ENCODE peak calls at places on chromosome 21, in ten cellular contexts. N, L, J, U, S, D, F, C, B and Q are unnamed samples.

GRCh38 chr21:38388684-38389676 is 109.3 kb downstream of the ERG start:
- DNase-seq in U (no peak), S (no peak), C (no peak), F (no peak), L (no peak), D (no peak), J (no peak), N (no peak), B (no peak), Q (no peak)

GRCh38 chr21:44594406-44594916 is 2.2 kb upstream of the KRTAP10-6 start:
- DNase-seq in F (no peak), D (no peak), C (no peak), U (no peak), L (no peak), J (no peak), S (no peak), B (no peak), N (no peak), Q (no peak)

GRCh38 chr21:28705616-28706015 is 287.1 kb downstream of the LTN1 start:
- DNase-seq in J (no peak), U (peak; percentile 46), S (no peak), L (no peak), B (no peak), D (no peak), F (no peak), C (no peak), N (no peak), Q (no peak)

GRCh38 chr21:45293726-45294401 is 6.2 kb upstream of the POFUT2 start:
- DNase-seq in J (peak; percentile 79), N (no peak), B (no peak), L (no peak), F (no peak), U (no peak), C (peak; percentile 3), S (no peak), D (no peak), Q (no peak)

GRCh38 chr21:34336756-34337391 is 26.9 kb upstream of the KCNE2 start:
- DNase-seq in D (no peak), C (no peak), J (no peak), S (no peak), B (no peak), N (no peak), U (no peak), F (no peak), L (no peak), Q (no peak)

GRCh38 chr21:29335720-29336119 is 37.0 kb downstream of the BACH1 start:
- DNase-seq in S (no peak), J (no peak), B (no peak), U (peak; percentile 47), L (no peak), C (no peak), F (no peak), D (no peak), N (no peak), Q (no peak)

GRCh38 chr21:33015091-33015490 is 10.6 kb upstream of the OLIG2 start:
- DNase-seq in N (no peak), J (no peak), U (no peak), L (no peak), D (no peak), C (no peak), S (no peak), F (no peak), B (no peak), Q (no peak)

GRCh38 chr21:26842300-26842699 is 2.9 kb downstream of the ADAMTS1 start:
- DNase-seq in U (peak; percentile 79), S (no peak), N (no peak), F (no peak), J (peak; percentile 47), D (no peak), B (no peak), L (no peak), C (no peak), Q (no peak)

GRCh38 chr21:45874716-45875415 is 106.7 kb upstream of the COL6A1 start:
- DNase-seq in D (no peak), L (no peak), U (peak; percentile 97), C (no peak), F (no peak), S (peak; percentile 12), J (peak; percentile 76), B (no peak), N (peak; percentile 91), Q (peak; percentile 15)

GRCh38 chr21:44526096-44526997 is 13.6 kb downstream of the KRTAP10-1 start:
- DNase-seq in N (no peak), U (no peak), J (no peak), F (no peak), L (no peak), S (no peak), C (no peak), D (no peak), B (no peak), Q (no peak)

GRCh38 chr21:33860332-33860879 is 55.2 kb downstream of the ATP5PO start:
- DNase-seq in S (no peak), L (no peak), F (no peak), D (no peak), C (no peak), N (no peak), J (no peak), U (no peak), B (no peak), Q (no peak)

GRCh38 chr21:35252831-35253230 is 203.7 kb upstream of the RUNX1 start:
- DNase-seq in U (peak; percentile 80), J (no peak), S (no peak), N (no peak), L (no peak), B (no peak), C (no peak), D (peak; percentile 26), F (no peak), Q (no peak)

GRCh38 chr21:36784942-36785341 is 86.0 kb downstream of the SIM2 start:
- DNase-seq in C (no peak), N (no peak), B (no peak), S (no peak), D (no peak), U (no peak), F (no peak), L (no peak), J (no peak), Q (no peak)

GRCh38 chr21:31110430-31110829 is 72.2 kb upstream of the KRTAP19-8 start:
- DNase-seq in C (no peak), N (peak; percentile 78), D (no peak), L (no peak), S (no peak), F (no peak), U (no peak), B (no peak), J (no peak), Q (no peak)

GRCh38 chr21:35007348-35007747 is 41.8 kb downstream of the RUNX1 start:
- DNase-seq in D (no peak), F (no peak), B (no peak), C (no peak), U (no peak), S (no peak), L (no peak), J (no peak), N (no peak), Q (no peak)

GRCh38 chr21:25273945-25274344 is 333.3 kb downstream of the MRPL39 start:
- DNase-seq in B (peak; percentile 16), S (no peak), D (no peak), L (no peak), J (no peak), U (no peak), F (no peak), N (no peak), C (no peak), Q (no peak)

GRCh38 chr21:34548782-34549376 is 36.9 kb upstream of the KCNE1 start:
- DNase-seq in L (no peak), N (no peak), U (no peak), C (no peak), D (no peak), J (no peak), F (no peak), S (no peak), B (no peak), Q (no peak)